ENCODE peak calls at places on chromosomes 11 and 22, in nine cellular contexts. V is iPS DF 6.9, L is GM13976, O is COR-L47, H is natural killer cell, P is fibroblast of mammary gland, Z is HFFc6, N is right lobe of liver, D is T-helper 9 cell. S is an unnamed sample.

GRCh38 chr22:21796863-21797262 is 61.3 kb upstream of the YPEL1 start:
- DNase-seq in V (no peak), L (no peak), O (no peak), H (no peak), P (no peak), Z (no peak), N (no peak), D (no peak), S (no peak)

GRCh38 chr11:13857828-13858227 is 104.7 kb upstream of the SPON1 start:
- DNase-seq in V (no peak), L (no peak), O (no peak), H (no peak), P (no peak), Z (no peak), N (no peak), D (no peak), S (no peak)

GRCh38 chr22:20147286-20147988 is 3.4 kb downstream of the CCDC188 start:
- DNase-seq in V (no peak), L (no peak), O (no peak), H (no peak), P (no peak), Z (no peak), N (no peak), D (no peak), S (no peak)

GRCh38 chr22:26589367-26589844 is 526 bp downstream of the TPST2 start:
- DNase-seq in V (no peak), L (peak), O (no peak), H (peak), P (peak), Z (peak), N (peak), D (peak), S (no peak)

GRCh38 chr11:75635009-75635909 is 33.6 kb downstream of the MAP6 start:
- DNase-seq in V (no peak), L (no peak), O (peak), H (no peak), P (peak), Z (no peak), N (no peak), D (no peak), S (no peak)

GRCh38 chr22:31969789-31970489 is 25.6 kb downstream of the YWHAH start:
- DNase-seq in V (peak), L (peak), O (peak), H (peak), P (peak), Z (peak), N (peak), D (peak), S (no peak)

GRCh38 chr11:102187416-102188125 is 77.3 kb downstream of the YAP1 start:
- DNase-seq in V (no peak), L (no peak), O (no peak), H (no peak), P (peak), Z (no peak), N (no peak), D (no peak), S (peak)

GRCh38 chr11:113273720-113274119 is 40.7 kb upstream of the TTC12 start:
- DNase-seq in V (no peak), L (no peak), O (no peak), H (no peak), P (no peak), Z (no peak), N (no peak), D (no peak), S (no peak)

GRCh38 chr11:66136752-66137123 is 66.7 kb downstream of the PACS1 start:
- DNase-seq in V (no peak), L (no peak), O (no peak), H (no peak), P (peak), Z (peak), N (no peak), D (no peak), S (no peak)

GRCh38 chr11:1751999-1752906 is 1.9 kb upstream of the IFITM10 start:
- DNase-seq in V (no peak), L (no peak), O (no peak), H (no peak), P (no peak), Z (no peak), N (no peak), D (no peak), S (no peak)

GRCh38 chr22:40834628-40835027 is 15.5 kb upstream of the SLC25A17 start:
- DNase-seq in V (no peak), L (no peak), O (no peak), H (no peak), P (no peak), Z (no peak), N (no peak), D (no peak), S (no peak)

GRCh38 chr11:61472868-61473267 is 35.7 kb upstream of the LRRC10B start:
- DNase-seq in V (no peak), L (no peak), O (no peak), H (no peak), P (peak), Z (no peak), N (no peak), D (no peak), S (no peak)

GRCh38 chr11:80595011-80595410 is 1154.2 kb upstream of the TENM4 start:
- DNase-seq in V (no peak), L (no peak), O (no peak), H (no peak), P (peak), Z (no peak), N (no peak), D (no peak), S (no peak)

GRCh38 chr11:32713496-32713895 is 81.0 kb downstream of the CCDC73 start:
- DNase-seq in V (no peak), L (no peak), O (no peak), H (no peak), P (peak), Z (no peak), N (no peak), D (no peak), S (no peak)

GRCh38 chr22:45709004-45709739 is 37.5 kb downstream of the ATXN10 start:
- DNase-seq in V (no peak), L (no peak), O (no peak), H (no peak), P (peak), Z (peak), N (no peak), D (no peak), S (no peak)

GRCh38 chr22:29861672-29862297 is 21.2 kb upstream of the MTMR3 start:
- DNase-seq in V (no peak), L (no peak), O (no peak), H (no peak), P (no peak), Z (no peak), N (peak), D (no peak), S (no peak)

GRCh38 chr11:132655187-132655855 is 877.0 kb downstream of the OPCML start:
- DNase-seq in V (no peak), L (no peak), O (no peak), H (no peak), P (no peak), Z (no peak), N (no peak), D (no peak), S (no peak)

GRCh38 chr11:96614101-96614500 is 224.3 kb downstream of the JRKL start:
- DNase-seq in V (no peak), L (no peak), O (no peak), H (no peak), P (no peak), Z (no peak), N (no peak), D (no peak), S (no peak)

GRCh38 chr11:91230647-91231046 is 994.0 kb upstream of the FAT3 start:
- DNase-seq in V (no peak), L (no peak), O (no peak), H (no peak), P (no peak), Z (no peak), N (no peak), D (no peak), S (no peak)

GRCh38 chr11:22472306-22472705 is 134.1 kb downstream of the SLC17A6 start:
- DNase-seq in V (no peak), L (no peak), O (no peak), H (no peak), P (no peak), Z (no peak), N (no peak), D (no peak), S (no peak)

GRCh38 chr11:100740440-100740839 is 53.4 kb downstream of the ARHGAP42 start:
- DNase-seq in V (no peak), L (no peak), O (no peak), H (no peak), P (peak), Z (no peak), N (no peak), D (no peak), S (no peak)

GRCh38 chr11:126352934-126353801 is 2.3 kb upstream of the ST3GAL4 start:
- DNase-seq in V (no peak), L (no peak), O (no peak), H (no peak), P (peak), Z (peak), N (no peak), D (no peak), S (no peak)

GRCh38 chr22:31870890-31871289 is 73.4 kb upstream of the YWHAH start:
- DNase-seq in V (no peak), L (no peak), O (peak), H (no peak), P (peak), Z (peak), N (no peak), D (no peak), S (no peak)

GRCh38 chr11:19374189-19374588 is 133.4 kb upstream of the E2F8 start:
- DNase-seq in V (no peak), L (no peak), O (no peak), H (no peak), P (peak), Z (peak), N (no peak), D (no peak), S (no peak)

GRCh38 chr11:1943977-1944376 is 3.2 kb upstream of the MRPL23 start:
- DNase-seq in V (no peak), L (no peak), O (no peak), H (no peak), P (peak), Z (no peak), N (peak), D (no peak), S (no peak)

GRCh38 chr22:31678748-31679147 is 16.7 kb upstream of the PISD start:
- DNase-seq in V (no peak), L (no peak), O (no peak), H (no peak), P (no peak), Z (no peak), N (no peak), D (no peak), S (no peak)

GRCh38 chr11:11826260-11826659 is 15.5 kb upstream of the USP47 start:
- DNase-seq in V (no peak), L (no peak), O (no peak), H (no peak), P (no peak), Z (no peak), N (no peak), D (no peak), S (no peak)

GRCh38 chr11:3199537-3200295 is 18.9 kb downstream of the MRGPRG start:
- DNase-seq in V (no peak), L (no peak), O (no peak), H (no peak), P (no peak), Z (no peak), N (no peak), D (no peak), S (no peak)

GRCh38 chr11:31671681-31672080 is 139.4 kb downstream of the PAX6 start:
- DNase-seq in V (no peak), L (no peak), O (no peak), H (no peak), P (no peak), Z (no peak), N (no peak), D (no peak), S (no peak)

GRCh38 chr22:27238935-27239510 is 562.5 kb downstream of the MN1 start:
- DNase-seq in V (no peak), L (no peak), O (no peak), H (no peak), P (peak), Z (peak), N (no peak), D (no peak), S (no peak)

GRCh38 chr22:48254311-48254873 is 1491.9 kb downstream of the TBC1D22A start:
- DNase-seq in V (no peak), L (no peak), O (no peak), H (no peak), P (no peak), Z (no peak), N (no peak), D (no peak), S (no peak)

GRCh38 chr11:24391165-24391564 is 105.7 kb upstream of the LUZP2 start:
- DNase-seq in V (no peak), L (no peak), O (no peak), H (no peak), P (peak), Z (no peak), N (no peak), D (no peak), S (no peak)

GRCh38 chr11:45021692-45022130 is 71.0 kb upstream of the TP53I11 start:
- DNase-seq in V (no peak), L (no peak), O (peak), H (no peak), P (peak), Z (no peak), N (no peak), D (no peak), S (no peak)

GRCh38 chr11:121884601-121885000 is 231.4 kb downstream of the BLID start:
- DNase-seq in V (no peak), L (no peak), O (no peak), H (no peak), P (no peak), Z (no peak), N (no peak), D (no peak), S (no peak)

GRCh38 chr11:129109701-129110100 is 82.4 kb downstream of the ARHGAP32 start:
- DNase-seq in V (no peak), L (no peak), O (no peak), H (no peak), P (no peak), Z (no peak), N (no peak), D (no peak), S (no peak)

GRCh38 chr11:832529-833113 is at the start of gene CD151:
- DNase-seq in V (no peak), L (peak), O (peak), H (no peak), P (no peak), Z (no peak), N (no peak), D (no peak), S (no peak)